ENCODE peak calls at places on chromosomes 12 and 14, in six cellular contexts. K is sigmoid colon, W is HFF-Myc, R is AML-193, O is transverse colon, J is H4. L is an unnamed sample.

GRCh38 chr12:21906919-21907642 is 34.1 kb downstream of the ABCC9 start:
- DNase-seq in K (no peak), W (no peak), R (no peak), O (no peak), J (no peak), L (no peak)

GRCh38 chr14:72714094-72714493 is 179.8 kb downstream of the DPF3 start:
- DNase-seq in K (peak; percentile 37), W (no peak), R (peak; percentile 10), O (peak; percentile 24), J (no peak), L (no peak)

GRCh38 chr12:63930971-63931370 is 86.5 kb downstream of the SRGAP1 start:
- DNase-seq in K (no peak), W (no peak), R (no peak), O (no peak), J (no peak), L (no peak)

GRCh38 chr12:121581681-121582439 is 1.0 kb upstream of the KDM2B start:
- DNase-seq in K (no peak), W (no peak), R (peak; percentile 28), O (peak; percentile 25), J (peak; percentile 20), L (no peak)

GRCh38 chr12:98998697-98999299 is 353.7 kb downstream of the APAF1 start:
- DNase-seq in K (no peak), W (peak; percentile 22), R (peak; percentile 44), O (no peak), J (peak; percentile 30), L (no peak)

GRCh38 chr14:73237786-73238261 is 518 bp downstream of the PAPLN start:
- DNase-seq in K (peak; percentile 64), W (no peak), R (no peak), O (no peak), J (no peak), L (no peak)

GRCh38 chr14:55366271-55366670 is 45.4 kb downstream of the ATG14 start:
- DNase-seq in K (no peak), W (peak; percentile 69), R (no peak), O (no peak), J (no peak), L (no peak)

GRCh38 chr14:74080820-74081460 is 3.3 kb downstream of the ALDH6A1 start:
- DNase-seq in K (no peak), W (no peak), R (no peak), O (no peak), J (no peak), L (no peak)

GRCh38 chr12:131894981-131895639 is 688 bp downstream of the ULK1 start:
- DNase-seq in K (peak; percentile 72), W (no peak), R (no peak), O (peak; percentile 31), J (no peak), L (no peak)

GRCh38 chr12:130658106-130658505 is 58.0 kb downstream of the RIMBP2 start:
- DNase-seq in K (no peak), W (no peak), R (no peak), O (no peak), J (no peak), L (no peak)

GRCh38 chr14:100330396-100330931 is 7.3 kb downstream of the SLC25A47 start:
- DNase-seq in K (no peak), W (no peak), R (no peak), O (no peak), J (no peak), L (no peak)

GRCh38 chr14:51818748-51819386 is 41.5 kb upstream of the GNG2 start:
- DNase-seq in K (no peak), W (no peak), R (no peak), O (no peak), J (no peak), L (no peak)

GRCh38 chr12:116172224-116172849 is 105.2 kb downstream of the MED13L start:
- DNase-seq in K (no peak), W (no peak), R (no peak), O (no peak), J (no peak), L (no peak)

GRCh38 chr12:11756022-11756421 is 106.5 kb downstream of the ETV6 start:
- DNase-seq in K (peak; percentile 78), W (no peak), R (no peak), O (no peak), J (no peak), L (no peak)

GRCh38 chr12:76952995-76953394 is 74.2 kb upstream of the CSRP2 start:
- DNase-seq in K (no peak), W (no peak), R (no peak), O (no peak), J (no peak), L (no peak)

GRCh38 chr14:58638231-58639205 is 756 bp downstream of the DACT1 start:
- DNase-seq in K (peak; percentile 66), W (no peak), R (no peak), O (peak; percentile 15), J (peak; percentile 11), L (no peak)

GRCh38 chr14:94906991-94907587 is 137.2 kb upstream of the GSC start:
- DNase-seq in K (peak; percentile 45), W (no peak), R (no peak), O (no peak), J (no peak), L (no peak)

GRCh38 chr14:96424104-96424989 is 32.4 kb downstream of the AK7 start:
- DNase-seq in K (no peak), W (peak; percentile 79), R (peak; percentile 58), O (peak; percentile 48), J (peak; percentile 57), L (no peak)

GRCh38 chr14:104803916-104804371 is 3.0 kb downstream of the ZBTB42 start:
- DNase-seq in K (no peak), W (no peak), R (no peak), O (no peak), J (no peak), L (no peak)

GRCh38 chr12:32273712-32274111 is 125.6 kb upstream of the FGD4 start:
- DNase-seq in K (no peak), W (no peak), R (no peak), O (peak; percentile 55), J (no peak), L (no peak)

GRCh38 chr14:80536456-80536855 is 325.2 kb upstream of the DIO2 start:
- DNase-seq in K (no peak), W (no peak), R (no peak), O (no peak), J (no peak), L (no peak)

GRCh38 chr14:21579976-21580375 is at the start of gene OR10G3:
- DNase-seq in K (no peak), W (no peak), R (no peak), O (no peak), J (no peak), L (no peak)

GRCh38 chr14:104321151-104322130 is 183.1 kb downstream of the KIF26A start:
- DNase-seq in K (peak; percentile 65), W (no peak), R (no peak), O (no peak), J (no peak), L (no peak)

GRCh38 chr12:96249196-96250118 is 55.3 kb downstream of the ELK3 start:
- DNase-seq in K (peak; percentile 91), W (no peak), R (no peak), O (peak; percentile 37), J (no peak), L (no peak)

GRCh38 chr14:23061995-23062394 is 4.7 kb upstream of the CDH24 start:
- DNase-seq in K (peak; percentile 87), W (peak; percentile 93), R (no peak), O (peak; percentile 43), J (peak; percentile 87), L (no peak)

GRCh38 chr14:104735830-104736642 is 12.0 kb downstream of the ADSS1 start:
- DNase-seq in K (peak; percentile 92), W (no peak), R (no peak), O (peak; percentile 48), J (peak; percentile 69), L (no peak)

GRCh38 chr12:117014342-117014887 is 84.8 kb downstream of the TESC start:
- DNase-seq in K (no peak), W (no peak), R (no peak), O (no peak), J (no peak), L (no peak)

GRCh38 chr14:97948841-97949240 is 1151.7 kb downstream of the VRK1 start:
- DNase-seq in K (no peak), W (no peak), R (no peak), O (no peak), J (no peak), L (no peak)

GRCh38 chr12:38666425-38666824 is 239.0 kb downstream of the CPNE8 start:
- DNase-seq in K (no peak), W (no peak), R (no peak), O (no peak), J (no peak), L (no peak)